ENCODE peak calls at places on chromosomes 16 and 17, in ten cellular contexts. T is glutamatergic neuron; P is NCI-H1930; H is ascending aorta; N is stimulated activated CD4-positive, alpha-beta T cell treated with anti-CD3 and anti-CD28 coated beads, Interleukin-4, amount 100 ng/mL, for 48 hours; U is anterior cingulate cortex; Q is AML-193; R is ELR; E is GM13977; K is dermis microvascular lymphatic vessel endothelial cell. O is an unnamed sample.
A peak's percentile ranks its signal among the peaks of the same experiment; 100 is the strongest.

GRCh38 chr16:2471016-2471652 is at the start of gene NTN3:
- DNase-seq in T (peak; percentile 79), P (peak; percentile 53), H (no peak), N (no peak), U (no peak), Q (no peak), R (no peak), E (peak; percentile 73), K (no peak), O (peak; percentile 94)

GRCh38 chr17:58932956-58933355 is 173.7 kb downstream of the TRIM37 start:
- DNase-seq in T (no peak), P (no peak), H (no peak), N (no peak), U (no peak), Q (no peak), R (no peak), E (no peak), K (no peak), O (no peak)

GRCh38 chr17:19703106-19703775 is 13.1 kb downstream of the SLC47A2 start:
- DNase-seq in T (no peak), P (no peak), H (no peak), N (no peak), U (no peak), Q (no peak), R (no peak), E (peak; percentile 21), K (no peak), O (no peak)

GRCh38 chr17:38349097-38349904 is 2.3 kb upstream of the SOCS7 start:
- DNase-seq in T (peak; percentile 93), P (peak; percentile 70), H (peak; percentile 51), N (peak; percentile 82), U (peak; percentile 59), Q (peak; percentile 90), R (peak; percentile 84), E (peak; percentile 77), K (peak; percentile 64), O (peak; percentile 90)

GRCh38 chr17:14760212-14760611 is 459.3 kb downstream of the HS3ST3B1 start:
- DNase-seq in T (no peak), P (no peak), H (no peak), N (no peak), U (no peak), Q (no peak), R (no peak), E (no peak), K (no peak), O (peak; percentile 41)

GRCh38 chr16:88854306-88855111 is 2.2 kb downstream of the GALNS start:
- DNase-seq in T (no peak), P (no peak), H (no peak), N (no peak), U (no peak), Q (peak; percentile 2), R (no peak), E (peak; percentile 83), K (no peak), O (no peak)

GRCh38 chr16:8848231-8848938 is 20.4 kb downstream of the CARHSP1 start:
- DNase-seq in T (no peak), P (no peak), H (no peak), N (no peak), U (no peak), Q (no peak), R (no peak), E (no peak), K (no peak), O (no peak)

GRCh38 chr17:77279448-77280303 is 138.9 kb downstream of the SEC14L1 start:
- DNase-seq in T (no peak), P (no peak), H (no peak), N (no peak), U (no peak), Q (no peak), R (no peak), E (peak; percentile 63), K (no peak), O (peak; percentile 65)

GRCh38 chr17:79114455-79115301 is 40.1 kb downstream of the ENGASE start:
- DNase-seq in T (no peak), P (no peak), H (no peak), N (no peak), U (no peak), Q (no peak), R (no peak), E (no peak), K (no peak), O (peak; percentile 69)

GRCh38 chr17:50684612-50685333 is 22.9 kb downstream of the ANKRD40 start:
- DNase-seq in T (no peak), P (no peak), H (no peak), N (no peak), U (no peak), Q (no peak), R (no peak), E (no peak), K (no peak), O (no peak)

GRCh38 chr16:83015871-83016270 is 389.1 kb downstream of the CDH13 start:
- DNase-seq in T (no peak), P (no peak), H (no peak), N (no peak), U (no peak), Q (no peak), R (no peak), E (no peak), K (no peak), O (no peak)

GRCh38 chr16:78505544-78506371 is 406.3 kb downstream of the WWOX start:
- DNase-seq in T (no peak), P (no peak), H (no peak), N (no peak), U (peak; percentile 22), Q (no peak), R (no peak), E (no peak), K (no peak), O (no peak)

GRCh38 chr16:71711789-71712188 is 12.7 kb downstream of the PHLPP2 start:
- DNase-seq in T (no peak), P (no peak), H (no peak), N (no peak), U (no peak), Q (no peak), R (no peak), E (no peak), K (no peak), O (no peak)

GRCh38 chr17:83136931-83137330 is 57.5 kb downstream of the METRNL start:
- DNase-seq in T (no peak), P (no peak), H (no peak), N (no peak), U (no peak), Q (no peak), R (no peak), E (no peak), K (no peak), O (peak; percentile 7)

GRCh38 chr17:40553694-40554534 is 11.4 kb downstream of the CCR7 start:
- DNase-seq in T (no peak), P (no peak), H (no peak), N (no peak), U (no peak), Q (no peak), R (no peak), E (no peak), K (no peak), O (peak; percentile 15)

GRCh38 chr17:82198092-82198491 is 14.6 kb downstream of the CCDC57 start:
- DNase-seq in T (no peak), P (no peak), H (no peak), N (no peak), U (no peak), Q (no peak), R (no peak), E (no peak), K (no peak), O (no peak)

GRCh38 chr17:64950871-64951270 is 31.6 kb upstream of the LRRC37A3 start:
- DNase-seq in T (no peak), P (no peak), H (no peak), N (no peak), U (no peak), Q (no peak), R (peak; percentile 55), E (no peak), K (no peak), O (no peak)

GRCh38 chr17:74760404-74761105 is 12.1 kb downstream of the NHERF1 start:
- DNase-seq in T (no peak), P (no peak), H (no peak), N (no peak), U (no peak), Q (no peak), R (no peak), E (no peak), K (peak; percentile 28), O (peak; percentile 88)

GRCh38 chr17:62775876-62776275 is 32.2 kb downstream of the MARCHF10 start:
- DNase-seq in T (no peak), P (no peak), H (no peak), N (no peak), U (no peak), Q (no peak), R (no peak), E (no peak), K (no peak), O (no peak)

GRCh38 chr17:60089097-60089844 is 10.6 kb upstream of the HEATR6 start:
- DNase-seq in T (no peak), P (no peak), H (no peak), N (no peak), U (no peak), Q (no peak), R (no peak), E (no peak), K (no peak), O (no peak)

GRCh38 chr16:3687792-3688191 is 29.5 kb downstream of the TRAP1 start:
- DNase-seq in T (no peak), P (no peak), H (no peak), N (no peak), U (no peak), Q (no peak), R (no peak), E (no peak), K (peak; percentile 53), O (no peak)

GRCh38 chr16:1159973-1160772 is 7.3 kb downstream of the CACNA1H start:
- DNase-seq in T (peak; percentile 63), P (no peak), H (no peak), N (no peak), U (peak; percentile 48), Q (no peak), R (no peak), E (no peak), K (no peak), O (peak; percentile 72)

GRCh38 chr17:76691379-76692191 is 19.2 kb downstream of the MXRA7 start:
- DNase-seq in T (no peak), P (no peak), H (no peak), N (no peak), U (no peak), Q (no peak), R (no peak), E (no peak), K (no peak), O (no peak)

GRCh38 chr17:71919181-71919580 is 201.6 kb upstream of the SOX9 start:
- DNase-seq in T (no peak), P (no peak), H (no peak), N (no peak), U (no peak), Q (no peak), R (no peak), E (no peak), K (no peak), O (no peak)

O was measured in WERI-Rb-1.